ENCODE peak calls at places on chromosomes 6 and 20, in five cellular contexts. One of them, this sample, is unnamed.

GRCh38 chr6:88629838-88630462 is 333.5 kb downstream of the RNGTT start:
- DNase-seq in mesenchymal stem cell: no peak
- DNase-seq in M059J: no peak
- DNase-seq in SHP77: no peak
- DNase-seq in amygdala: no peak
- DNase-seq in this sample: no peak

GRCh38 chr6:74070091-74070490 is 374.1 kb downstream of the CD109 start:
- DNase-seq in mesenchymal stem cell: peak
- DNase-seq in M059J: peak
- DNase-seq in SHP77: no peak
- DNase-seq in amygdala: no peak
- DNase-seq in this sample: no peak

GRCh38 chr6:37802810-37803209 is 16.7 kb upstream of the ZFAND3 start:
- DNase-seq in amygdala: no peak
- DNase-seq in SHP77: no peak
- DNase-seq in mesenchymal stem cell: no peak
- DNase-seq in M059J: no peak
- DNase-seq in this sample: no peak

GRCh38 chr20:49345538-49345937 is 67.7 kb upstream of the ZNFX1 start:
- DNase-seq in SHP77: no peak
- DNase-seq in mesenchymal stem cell: no peak
- DNase-seq in amygdala: no peak
- DNase-seq in M059J: peak
- DNase-seq in this sample: peak

GRCh38 chr6:108565091-108565766 is 4.5 kb downstream of the FOXO3 start:
- DNase-seq in SHP77: no peak
- DNase-seq in M059J: peak
- DNase-seq in amygdala: no peak
- DNase-seq in mesenchymal stem cell: peak
- DNase-seq in this sample: peak

GRCh38 chr6:149248688-149249369 is 68.7 kb upstream of the TAB2 start:
- DNase-seq in mesenchymal stem cell: no peak
- DNase-seq in M059J: no peak
- DNase-seq in SHP77: no peak
- DNase-seq in amygdala: no peak
- DNase-seq in this sample: no peak

GRCh38 chr20:38159539-38159938 is 5.5 kb downstream of the TGM2 start:
- DNase-seq in mesenchymal stem cell: no peak
- DNase-seq in SHP77: no peak
- DNase-seq in M059J: no peak
- DNase-seq in amygdala: no peak
- DNase-seq in this sample: peak

GRCh38 chr6:85673198-85674139 is 30.8 kb upstream of the SYNCRIP start:
- DNase-seq in amygdala: no peak
- DNase-seq in SHP77: no peak
- DNase-seq in M059J: no peak
- DNase-seq in mesenchymal stem cell: no peak
- DNase-seq in this sample: no peak

GRCh38 chr6:95685817-95686216 is 108.5 kb downstream of the MANEA start:
- DNase-seq in amygdala: no peak
- DNase-seq in mesenchymal stem cell: no peak
- DNase-seq in SHP77: no peak
- DNase-seq in M059J: no peak
- DNase-seq in this sample: no peak

GRCh38 chr20:2451939-2452732 is 18.5 kb downstream of the SNRPB start:
- DNase-seq in M059J: peak
- DNase-seq in mesenchymal stem cell: peak
- DNase-seq in SHP77: peak
- DNase-seq in amygdala: peak
- DNase-seq in this sample: peak

GRCh38 chr20:46557231-46557956 is 6.9 kb upstream of the OCSTAMP start:
- DNase-seq in M059J: peak
- DNase-seq in mesenchymal stem cell: no peak
- DNase-seq in SHP77: no peak
- DNase-seq in amygdala: no peak
- DNase-seq in this sample: peak

GRCh38 chr6:105759946-105760345 is 326.2 kb upstream of the PRDM1 start:
- DNase-seq in SHP77: no peak
- DNase-seq in mesenchymal stem cell: peak
- DNase-seq in M059J: peak
- DNase-seq in amygdala: no peak
- DNase-seq in this sample: no peak

GRCh38 chr6:79408598-79408997 is 128.6 kb downstream of the LCA5 start:
- DNase-seq in SHP77: no peak
- DNase-seq in mesenchymal stem cell: no peak
- DNase-seq in M059J: no peak
- DNase-seq in amygdala: no peak
- DNase-seq in this sample: no peak

GRCh38 chr20:40551125-40551530 is 137.9 kb downstream of the MAFB start:
- DNase-seq in mesenchymal stem cell: no peak
- DNase-seq in SHP77: no peak
- DNase-seq in amygdala: no peak
- DNase-seq in M059J: peak
- DNase-seq in this sample: no peak

GRCh38 chr6:149176971-149177667 is 140.4 kb upstream of the TAB2 start:
- DNase-seq in mesenchymal stem cell: no peak
- DNase-seq in amygdala: no peak
- DNase-seq in M059J: no peak
- DNase-seq in SHP77: no peak
- DNase-seq in this sample: no peak

GRCh38 chr6:158999669-159000403 is at the start of gene RSPH3:
- DNase-seq in SHP77: peak
- DNase-seq in M059J: peak
- DNase-seq in mesenchymal stem cell: peak
- DNase-seq in amygdala: peak
- DNase-seq in this sample: peak

GRCh38 chr20:36573798-36574277 is 441 bp downstream of the TGIF2 start:
- DNase-seq in mesenchymal stem cell: peak
- DNase-seq in M059J: peak
- DNase-seq in SHP77: no peak
- DNase-seq in amygdala: no peak
- DNase-seq in this sample: peak

GRCh38 chr6:57089265-57089664 is 723 bp upstream of the ZNF451 start:
- DNase-seq in mesenchymal stem cell: no peak
- DNase-seq in M059J: no peak
- DNase-seq in SHP77: no peak
- DNase-seq in amygdala: no peak
- DNase-seq in this sample: no peak

GRCh38 chr20:7015257-7015656 is 247.8 kb downstream of the BMP2 start:
- DNase-seq in amygdala: no peak
- DNase-seq in M059J: no peak
- DNase-seq in SHP77: peak
- DNase-seq in mesenchymal stem cell: no peak
- DNase-seq in this sample: no peak

GRCh38 chr20:53981752-53982437 is 88.5 kb downstream of the BCAS1 start:
- DNase-seq in mesenchymal stem cell: no peak
- DNase-seq in M059J: no peak
- DNase-seq in amygdala: no peak
- DNase-seq in SHP77: no peak
- DNase-seq in this sample: no peak

GRCh38 chr6:106658469-106658868 is 29.1 kb downstream of the QRSL1 start:
- DNase-seq in amygdala: no peak
- DNase-seq in SHP77: no peak
- DNase-seq in mesenchymal stem cell: peak
- DNase-seq in M059J: peak
- DNase-seq in this sample: no peak

GRCh38 chr6:57064809-57065208 is 18.3 kb downstream of the KIAA1586 start:
- DNase-seq in amygdala: no peak
- DNase-seq in M059J: no peak
- DNase-seq in mesenchymal stem cell: no peak
- DNase-seq in SHP77: no peak
- DNase-seq in this sample: no peak

GRCh38 chr6:30981942-30982772 is 1.4 kb upstream of the MUC21 start:
- DNase-seq in mesenchymal stem cell: peak
- DNase-seq in M059J: peak
- DNase-seq in SHP77: no peak
- DNase-seq in amygdala: no peak
- DNase-seq in this sample: peak